ENCODE peak calls at places on chromosomes 4 and X, in eight cellular contexts. S, Y, I, R, M, N, C and O are unnamed samples.

GRCh38 chr4:186981161-186981560 is 257.5 kb upstream of the FAT1 start:
- DNase-seq in S (no peak), Y (no peak), I (peak), R (no peak), M (no peak), N (no peak), C (no peak), O (no peak)

GRCh38 chr4:169540774-169541173 is 71.6 kb downstream of the NEK1 start:
- DNase-seq in S (no peak), Y (no peak), I (no peak), R (no peak), M (no peak), N (no peak), C (no peak), O (no peak)

GRCh38 chrX:49058794-49059193 is at the start of gene CCDC120:
- DNase-seq in S (no peak), Y (no peak), I (no peak), R (no peak), M (no peak), N (no peak), C (no peak), O (no peak)

GRCh38 chrX:46611658-46612362 is 38.2 kb downstream of the CHST7 start:
- DNase-seq in S (no peak), Y (peak), I (no peak), R (no peak), M (no peak), N (no peak), C (no peak), O (no peak)

GRCh38 chrX:132622130-132622529 is 133.3 kb upstream of the MBNL3 start:
- DNase-seq in S (no peak), Y (no peak), I (peak), R (no peak), M (peak), N (no peak), C (no peak), O (no peak)

GRCh38 chrX:72127332-72127731 is 4.4 kb downstream of the RTL5 start:
- DNase-seq in S (no peak), Y (no peak), I (no peak), R (no peak), M (no peak), N (no peak), C (no peak), O (no peak)

GRCh38 chr4:4289575-4289929 is 402 bp downstream of the LYAR start:
- DNase-seq in S (no peak), Y (no peak), I (no peak), R (no peak), M (no peak), N (no peak), C (no peak), O (no peak)

GRCh38 chr4:180240670-180241069 is 2002.5 kb upstream of the TENM3 start:
- DNase-seq in S (no peak), Y (no peak), I (no peak), R (no peak), M (no peak), N (no peak), C (no peak), O (no peak)

GRCh38 chrX:29941292-29941691 is 274.1 kb upstream of the MAGEB2 start:
- DNase-seq in S (no peak), Y (no peak), I (peak), R (no peak), M (peak), N (no peak), C (no peak), O (no peak)

GRCh38 chrX:43505759-43506158 is 150.3 kb upstream of the MAOA start:
- DNase-seq in S (no peak), Y (no peak), I (no peak), R (no peak), M (no peak), N (no peak), C (no peak), O (no peak)

GRCh38 chr4:38495481-38495880 is 168.5 kb upstream of the KLF3 start:
- DNase-seq in S (no peak), Y (no peak), I (peak), R (no peak), M (no peak), N (no peak), C (no peak), O (no peak)

GRCh38 chrX:46572295-46572936 is 1.1 kb upstream of the CHST7 start:
- DNase-seq in S (no peak), Y (no peak), I (no peak), R (no peak), M (no peak), N (no peak), C (no peak), O (no peak)

GRCh38 chr4:123159479-123159878 is 237.1 kb upstream of the NUDT6 start:
- DNase-seq in S (no peak), Y (no peak), I (no peak), R (no peak), M (no peak), N (no peak), C (no peak), O (no peak)

GRCh38 chrX:48790477-48790876 is 4.1 kb downstream of the GATA1 start:
- DNase-seq in S (no peak), Y (no peak), I (no peak), R (no peak), M (no peak), N (no peak), C (no peak), O (no peak)

GRCh38 chr4:7646384-7647061 is 211.8 kb upstream of the PSAPL1 start:
- DNase-seq in S (no peak), Y (no peak), I (no peak), R (no peak), M (no peak), N (no peak), C (no peak), O (no peak)

GRCh38 chr4:77193511-77194236 is 36.7 kb downstream of the CCNG2 start:
- DNase-seq in S (no peak), Y (peak), I (no peak), R (peak), M (no peak), N (no peak), C (peak), O (no peak)

GRCh38 chr4:150080335-150080734 is 2.1 kb downstream of the DCLK2 start:
- DNase-seq in S (no peak), Y (no peak), I (no peak), R (no peak), M (no peak), N (no peak), C (no peak), O (peak)

GRCh38 chrX:106932492-106932923 is 12.3 kb downstream of the CLDN2 start:
- DNase-seq in S (no peak), Y (no peak), I (no peak), R (no peak), M (no peak), N (no peak), C (no peak), O (no peak)

GRCh38 chr4:1749370-1749769 is 28.0 kb downstream of the TACC3 start:
- DNase-seq in S (no peak), Y (no peak), I (no peak), R (no peak), M (no peak), N (no peak), C (no peak), O (no peak)

GRCh38 chr4:87192155-87192919 is 28.1 kb downstream of the KLHL8 start:
- DNase-seq in S (no peak), Y (no peak), I (peak), R (no peak), M (no peak), N (no peak), C (no peak), O (no peak)

GRCh38 chr4:86132459-86132858 is 227.4 kb downstream of the MAPK10 start:
- DNase-seq in S (no peak), Y (no peak), I (no peak), R (no peak), M (no peak), N (no peak), C (no peak), O (no peak)

GRCh38 chrX:138026211-138026610 is 460.3 kb downstream of the ZIC3 start:
- DNase-seq in S (peak), Y (no peak), I (peak), R (no peak), M (peak), N (peak), C (no peak), O (no peak)

GRCh38 chr4:7335363-7336066 is 99.2 kb downstream of the PSAPL1 start:
- DNase-seq in S (peak), Y (peak), I (peak), R (peak), M (peak), N (peak), C (no peak), O (no peak)

GRCh38 chrX:46561931-46562721 is 11.4 kb upstream of the CHST7 start:
- DNase-seq in S (no peak), Y (no peak), I (peak), R (no peak), M (no peak), N (no peak), C (no peak), O (no peak)

GRCh38 chr4:164423819-164424218 is 330.1 kb upstream of the SMIM31 start:
- DNase-seq in S (no peak), Y (no peak), I (no peak), R (no peak), M (no peak), N (no peak), C (no peak), O (no peak)

GRCh38 chrX:110015915-110016314 is 13.0 kb downstream of the TMEM164 start:
- DNase-seq in S (no peak), Y (no peak), I (no peak), R (no peak), M (no peak), N (no peak), C (no peak), O (no peak)

GRCh38 chrX:50769389-50770063 is 44.5 kb downstream of the SHROOM4 start:
- DNase-seq in S (peak), Y (no peak), I (no peak), R (peak), M (no peak), N (no peak), C (no peak), O (no peak)

GRCh38 chr4:186782302-186782701 is 58.6 kb upstream of the FAT1 start:
- DNase-seq in S (no peak), Y (no peak), I (no peak), R (no peak), M (no peak), N (no peak), C (no peak), O (no peak)

GRCh38 chrX:23911436-23911835 is 3.6 kb downstream of the CXorf58 start:
- DNase-seq in S (no peak), Y (no peak), I (no peak), R (no peak), M (no peak), N (no peak), C (no peak), O (no peak)

GRCh38 chr4:73139245-73139644 is 69.7 kb upstream of the COX18 start:
- DNase-seq in S (no peak), Y (no peak), I (no peak), R (no peak), M (no peak), N (no peak), C (no peak), O (no peak)

GRCh38 chr4:13541720-13542576 is 2.4 kb downstream of the NKX3-2 start:
- DNase-seq in S (peak), Y (peak), I (no peak), R (no peak), M (no peak), N (no peak), C (no peak), O (no peak)

GRCh38 chrX:111467896-111468295 is 43.5 kb upstream of the SERTM2 start:
- DNase-seq in S (no peak), Y (no peak), I (peak), R (no peak), M (peak), N (no peak), C (no peak), O (no peak)

GRCh38 chr4:105145913-105146285 is 777 bp upstream of the TET2 start:
- DNase-seq in S (no peak), Y (peak), I (no peak), R (peak), M (no peak), N (no peak), C (no peak), O (no peak)

GRCh38 chrX:151899622-151900021 is 13.1 kb upstream of the MAGEA4 start:
- DNase-seq in S (no peak), Y (no peak), I (no peak), R (no peak), M (no peak), N (no peak), C (no peak), O (no peak)

GRCh38 chr4:158624889-158625478 is 46.7 kb downstream of the C4orf46 start:
- DNase-seq in S (peak), Y (peak), I (peak), R (peak), M (peak), N (peak), C (no peak), O (peak)

GRCh38 chr4:151753056-151753455 is 7.8 kb downstream of the GATB start:
- DNase-seq in S (no peak), Y (no peak), I (peak), R (no peak), M (no peak), N (no peak), C (no peak), O (no peak)

GRCh38 chr4:125728568-125728967 is 413.8 kb downstream of the FAT4 start:
- DNase-seq in S (no peak), Y (no peak), I (peak), R (no peak), M (peak), N (no peak), C (no peak), O (no peak)

GRCh38 chrX:56968980-56969379 is 26.4 kb downstream of the SPIN3 start:
- DNase-seq in S (no peak), Y (no peak), I (no peak), R (no peak), M (no peak), N (no peak), C (no peak), O (no peak)